ENCODE peak calls at places on chromosomes 4 and X, in six cellular contexts. B is B cell, V is choroid plexus epithelial cell, J is lower leg skin, O is psoas muscle, F is sigmoid colon. Z is an unnamed sample.

GRCh38 chr4:11954093-11954492 is 525.4 kb upstream of the HS3ST1 start:
- DNase-seq in J (no peak), V (peak), O (no peak), F (no peak), B (no peak), Z (no peak)

GRCh38 chr4:116400480-116400879 is 684.9 kb downstream of the TRAM1L1 start:
- DNase-seq in O (no peak), F (no peak), B (no peak), J (no peak), V (peak), Z (no peak)

GRCh38 chr4:121789960-121790829 is 10.9 kb upstream of the EXOSC9 start:
- DNase-seq in B (no peak), F (no peak), V (peak), J (no peak), O (no peak), Z (no peak)

GRCh38 chr4:43330288-43330687 is 437.8 kb downstream of the GRXCR1 start:
- DNase-seq in O (no peak), J (no peak), F (no peak), B (no peak), V (peak), Z (no peak)

GRCh38 chr4:100312615-100313355 is 122.5 kb upstream of the DDIT4L start:
- DNase-seq in V (no peak), J (no peak), F (no peak), O (no peak), B (no peak), Z (no peak)

GRCh38 chrX:25180242-25180641 is 164.5 kb upstream of the ARX start:
- DNase-seq in O (no peak), V (no peak), F (no peak), J (no peak), B (no peak), Z (no peak)

GRCh38 chr4:180694875-180695274 is 1548.3 kb upstream of the TENM3 start:
- DNase-seq in V (no peak), O (no peak), J (no peak), F (no peak), B (no peak), Z (no peak)

GRCh38 chr4:98564847-98565246 is 93.6 kb downstream of the TSPAN5 start:
- DNase-seq in B (no peak), O (no peak), V (no peak), F (no peak), J (no peak), Z (no peak)

GRCh38 chr4:110629214-110629754 is 6.4 kb upstream of the PITX2 start:
- DNase-seq in J (no peak), V (no peak), O (no peak), B (no peak), F (no peak), Z (no peak)

GRCh38 chr4:38928886-38929285 is 61.3 kb downstream of the FAM114A1 start:
- DNase-seq in B (no peak), O (no peak), V (no peak), J (no peak), F (no peak), Z (no peak)

GRCh38 chr4:14857986-14858385 is 144.3 kb upstream of the CPEB2 start:
- DNase-seq in J (no peak), F (no peak), O (no peak), B (no peak), V (no peak), Z (no peak)

GRCh38 chr4:74181225-74181624 is 23.3 kb downstream of the MTHFD2L start:
- DNase-seq in O (no peak), V (peak), B (no peak), J (no peak), F (no peak), Z (no peak)

GRCh38 chr4:7365472-7366179 is 69.1 kb downstream of the PSAPL1 start:
- DNase-seq in F (no peak), O (no peak), V (no peak), J (peak), B (no peak), Z (no peak)

GRCh38 chrX:133965321-133965720 is 20.1 kb downstream of the GPC3 start:
- DNase-seq in F (no peak), J (no peak), V (no peak), B (no peak), O (no peak), Z (no peak)
- TF ChIP-seq CTCF in F (no peak), J (no peak), V (no peak), B (no peak), O (no peak), Z (no peak)

DNA sequence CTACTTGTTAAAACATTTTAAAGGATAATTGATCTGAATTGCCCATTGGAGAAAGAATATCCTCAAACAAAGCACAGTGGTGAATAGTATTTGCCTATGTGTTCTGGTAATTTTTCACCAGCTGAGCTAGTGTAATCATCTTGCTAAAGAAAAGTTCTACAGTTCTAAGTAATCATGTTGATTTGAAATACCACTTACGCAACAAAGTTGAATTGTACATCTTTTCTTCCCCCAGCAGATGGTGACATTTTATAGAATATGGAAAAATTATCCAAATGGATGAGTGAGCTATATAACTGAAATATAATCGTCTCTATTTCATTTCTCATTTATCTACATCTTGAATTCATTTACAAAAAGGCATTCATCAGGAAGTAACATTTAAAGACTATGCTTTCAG is 9.7 kb upstream of the ZNF674 start:
- DNase-seq in F (no peak), B (no peak), J (no peak), V (peak), O (no peak), Z (no peak)
- TF ChIP-seq CTCF in F (no peak), B (no peak), J (no peak), V (peak), O (peak), Z (peak)

DNA sequence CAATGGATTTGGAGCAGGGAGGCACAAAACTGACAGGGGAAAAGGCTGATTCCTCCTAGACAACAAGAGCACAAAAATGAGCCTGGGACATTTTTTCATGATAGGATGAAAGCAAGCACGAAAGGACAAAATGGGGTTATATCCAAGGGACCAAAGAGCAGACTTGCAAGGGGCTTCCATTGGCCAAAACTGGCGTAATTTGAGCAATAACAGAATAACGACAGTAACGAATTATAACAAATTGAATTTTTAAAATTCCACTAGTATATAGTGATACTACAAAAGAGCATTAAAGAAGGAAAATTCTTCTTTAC is 10.3 kb downstream of the SPP1 start:
- DNase-seq in J (no peak), B (no peak), O (no peak), V (no peak), F (no peak), Z (no peak)
- TF ChIP-seq CTCF in J (no peak), B (no peak), O (peak), V (no peak), F (no peak), Z (peak)

DNA sequence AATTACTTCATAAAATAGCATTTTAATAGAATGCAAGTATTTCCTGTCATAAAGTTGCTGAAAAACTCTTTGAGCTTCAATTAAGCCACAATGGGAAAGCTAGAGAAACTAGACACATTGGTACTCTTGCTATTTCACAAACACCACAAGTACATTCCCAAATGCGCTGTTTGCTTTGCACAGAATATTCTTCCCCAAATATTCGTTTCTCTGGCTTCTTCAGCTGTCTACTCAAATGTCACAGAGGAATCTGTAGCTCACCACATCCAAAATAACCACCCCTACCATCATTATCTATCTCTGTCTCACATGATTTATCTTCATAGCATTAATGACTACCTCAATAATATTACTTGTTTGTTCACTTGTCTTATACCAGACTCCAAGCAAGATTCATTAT is 70.2 kb downstream of the DDX60 start:
- DNase-seq in B (no peak), O (no peak), F (no peak), J (no peak), V (peak), Z (no peak)
- TF ChIP-seq CTCF in B (no peak), O (no peak), F (no peak), J (no peak), V (no peak), Z (no peak)

GRCh38 chr4:59060002-59060846 is 1950.0 kb upstream of the IGFBP7 start:
- DNase-seq in J (no peak), V (no peak), O (peak), B (no peak), F (peak), Z (peak)

GRCh38 chr4:59062970-59063369 is 1952.8 kb upstream of the IGFBP7 start:
- DNase-seq in J (no peak), O (no peak), V (no peak), B (no peak), F (no peak), Z (no peak)

GRCh38 chr4:59057804-59058203 is 1947.6 kb upstream of the IGFBP7 start:
- DNase-seq in O (no peak), B (no peak), F (no peak), V (no peak), J (no peak), Z (no peak)

GRCh38 chr4:59060895-59061294 is 1950.7 kb upstream of the IGFBP7 start:
- DNase-seq in O (no peak), F (no peak), J (no peak), B (no peak), V (no peak), Z (no peak)
- TF ChIP-seq CTCF in O (no peak), F (no peak), J (no peak), B (no peak), V (no peak), Z (no peak)

GRCh38 chrX:85111347-85111746 is 107.7 kb downstream of the APOOL start:
- DNase-seq in V (peak), B (no peak), J (no peak), O (no peak), F (no peak), Z (no peak)
- TF ChIP-seq CTCF in V (peak), B (peak), J (no peak), O (peak), F (peak), Z (peak)

GRCh38 chr4:81472249-81473085 is 760 bp upstream of the RASGEF1B start:
- DNase-seq in F (peak), O (no peak), J (peak), V (peak), B (peak), Z (no peak)
- TF ChIP-seq CTCF in F (no peak), O (peak), J (no peak), V (peak), B (peak), Z (peak)

GRCh38 chr4:126593626-126594025 is 1039.1 kb upstream of the INTU start:
- DNase-seq in J (no peak), V (no peak), F (no peak), O (no peak), B (no peak), Z (no peak)

GRCh38 chr4:126595643-126596042 is 1037.1 kb upstream of the INTU start:
- DNase-seq in B (no peak), V (no peak), O (no peak), F (no peak), J (no peak), Z (no peak)

GRCh38 chr4:126591583-126591982 is 1041.2 kb upstream of the INTU start:
- DNase-seq in J (no peak), F (no peak), B (no peak), V (peak), O (no peak), Z (no peak)

GRCh38 chr4:126592088-126592487 is 1040.7 kb upstream of the INTU start:
- DNase-seq in V (peak), B (no peak), J (no peak), F (no peak), O (no peak), Z (no peak)
- TF ChIP-seq CTCF in V (peak), B (no peak), J (no peak), F (peak), O (no peak), Z (peak)